ENCODE peak calls at places on chromosomes 6 and 20, in four cellular contexts. V, A, M and C are unnamed samples.
A peak's percentile ranks its signal among the peaks of the same experiment; 100 is the strongest.

GRCh38 chr6:118893095-118893881 is 664 bp upstream of the ASF1A start:
- DNase-seq in V (peak; percentile 30), A (peak; percentile 44), M (no peak), C (peak; percentile 20)

GRCh38 chr6:169724554-169725269 is 412 bp upstream of the PHF10 start:
- DNase-seq in V (peak; percentile 56), A (peak; percentile 71), M (no peak), C (no peak)

GRCh38 chr6:36743032-36743431 is 45.4 kb downstream of the RAB44 start:
- DNase-seq in V (no peak), A (no peak), M (no peak), C (no peak)

GRCh38 chr20:8079976-8080375 is 52.1 kb upstream of the PLCB1 start:
- DNase-seq in V (no peak), A (no peak), M (no peak), C (no peak)

GRCh38 chr6:170470673-170471072 is 82.4 kb downstream of the PSMB1 start:
- DNase-seq in V (no peak), A (no peak), M (no peak), C (no peak)

GRCh38 chr20:10557685-10558084 is 116.1 kb downstream of the JAG1 start:
- DNase-seq in V (no peak), A (no peak), M (no peak), C (no peak)

GRCh38 chr6:159866286-159867247 is 24.2 kb upstream of the MAS1 start:
- DNase-seq in V (no peak), A (no peak), M (no peak), C (no peak)

GRCh38 chr6:13453771-13454251 is 33.6 kb downstream of the GFOD1 start:
- DNase-seq in V (no peak), A (no peak), M (no peak), C (no peak)

GRCh38 chr6:166584813-166585429 is 1.6 kb downstream of the RAMACL start:
- DNase-seq in V (no peak), A (no peak), M (no peak), C (peak; percentile 47)

GRCh38 chr6:166584046-166584679 is 2.3 kb downstream of the RAMACL start:
- DNase-seq in V (no peak), A (no peak), M (no peak), C (peak; percentile 48)

GRCh38 chr6:166582258-166582657 is 4.2 kb downstream of the RAMACL start:
- DNase-seq in V (no peak), A (no peak), M (no peak), C (no peak)

GRCh38 chr6:166581091-166581511 is 5.4 kb downstream of the RAMACL start:
- DNase-seq in V (no peak), A (no peak), M (no peak), C (no peak)

GRCh38 chr6:166583230-166583629 is 3.2 kb downstream of the RAMACL start:
- DNase-seq in V (no peak), A (no peak), M (no peak), C (no peak)
- TF ChIP-seq CTCF in V (no peak), A (no peak), M (no peak), C (no peak)

GRCh38 chr6:127484207-127484858 is 25.1 kb upstream of the KIAA0408 start:
- DNase-seq in V (no peak), A (no peak), M (no peak), C (peak; percentile 23)
- H3K4me3 ChIP-seq in V (no peak overlapping the region), A (peak overlapping the region; percentile 26), M (no peak overlapping the region), C (no peak overlapping the region)

DNA sequence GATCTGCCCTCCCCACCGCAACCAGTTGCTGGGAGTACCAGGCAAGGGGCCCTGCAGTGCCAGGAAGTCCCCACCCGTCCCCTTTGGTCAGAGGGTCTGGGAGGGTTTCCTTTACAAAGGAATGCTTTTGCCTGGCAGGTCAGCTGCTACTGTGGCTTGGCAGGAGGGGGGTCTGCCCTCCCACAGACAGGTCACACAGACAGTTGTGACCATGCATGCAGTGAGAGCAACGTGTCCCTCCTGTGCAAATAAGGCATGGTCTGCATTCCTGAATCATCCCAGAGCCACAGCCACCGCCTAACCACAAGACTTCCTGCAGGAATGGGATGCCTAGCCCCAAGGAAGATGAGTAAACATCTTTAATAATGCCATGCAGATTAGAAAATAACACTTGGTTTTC is 439 bp upstream of the F13A1 start:
- DNase-seq in V (no peak), A (no peak), M (no peak), C (no peak)
- H3K27me3 ChIP-seq in V (no peaks in the 10 kb centered on the region), A (peaks cover 41% of the 10 kb centered on the region), M (no peaks in the 10 kb centered on the region), C (no peaks in the 10 kb centered on the region)

GRCh38 chr6:135853227-135853626 is 1.7 kb downstream of the PDE7B start:
- DNase-seq in V (no peak), A (no peak), M (no peak), C (no peak)
- TF ChIP-seq CTCF in V (no peak), A (peak; percentile 15), M (peak; percentile 25), C (no peak)

GRCh38 chr6:27617700-27618689 is 145.1 kb upstream of the ZNF184 start:
- DNase-seq in V (no peak), A (no peak), M (no peak), C (no peak)

GRCh38 chr6:27619436-27619835 is 146.5 kb upstream of the ZNF184 start:
- DNase-seq in V (no peak), A (no peak), M (no peak), C (no peak)

GRCh38 chr6:27611451-27611850 is 138.5 kb upstream of the ZNF184 start:
- DNase-seq in V (no peak), A (no peak), M (no peak), C (no peak)

GRCh38 chr6:27617046-27617687 is 144.3 kb upstream of the ZNF184 start:
- DNase-seq in V (no peak), A (no peak), M (no peak), C (no peak)

GRCh38 chr6:27616313-27617045 is 143.6 kb upstream of the ZNF184 start:
- DNase-seq in V (no peak), A (no peak), M (no peak), C (no peak)
- H3K4me3 ChIP-seq in V (peak overlapping the region; percentile 39), A (no peak overlapping the region), M (peak overlapping the region; percentile 59), C (peak overlapping the region; percentile 30)

DNA sequence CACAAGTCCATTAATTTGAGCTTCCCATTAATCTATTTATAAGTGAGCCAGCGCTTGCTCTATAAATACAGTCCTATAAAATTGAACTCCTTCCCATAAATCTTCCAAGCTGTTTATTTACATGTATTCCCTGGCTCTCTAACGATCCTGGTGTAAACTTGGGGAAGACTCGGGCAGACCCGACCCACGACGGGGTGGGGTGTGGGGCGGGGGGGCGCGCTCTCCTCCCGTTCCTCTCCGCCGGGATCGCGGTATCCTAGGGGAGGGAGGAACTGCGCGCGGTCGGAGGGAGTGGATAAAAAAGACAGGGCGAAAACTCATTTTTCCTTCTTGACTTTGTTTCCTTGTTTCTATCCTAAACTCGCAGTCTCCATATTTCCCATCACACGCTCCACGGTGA is 31.1 kb downstream of the TFAP2B start:
- DNase-seq in V (no peak), A (no peak), M (no peak), C (no peak)
- H3K27me3 ChIP-seq in V (no peaks in the 10 kb centered on the region), A (peaks cover 75% of the 10 kb centered on the region), M (peaks cover 17% of the 10 kb centered on the region), C (peaks cover 11% of the 10 kb centered on the region)

DNA sequence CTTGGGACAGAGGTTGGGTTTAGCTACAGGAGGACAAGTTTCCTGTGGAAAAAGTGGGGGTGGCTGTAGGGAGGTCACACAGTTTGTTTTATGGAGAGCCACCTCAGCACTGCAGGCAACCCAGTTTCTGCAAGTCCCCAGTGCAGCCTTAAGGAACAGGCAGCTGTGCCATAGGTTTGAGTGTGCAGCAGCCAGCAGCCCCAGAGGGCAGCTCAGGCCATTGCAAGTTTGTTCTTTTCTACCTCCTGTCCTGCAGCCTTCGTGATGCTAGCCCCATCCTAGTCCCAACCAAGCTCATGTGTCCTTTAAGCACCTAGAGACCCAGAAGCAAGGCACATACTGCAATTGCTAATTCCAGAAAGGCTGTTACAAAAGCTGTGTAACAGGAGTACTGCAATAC is 58.8 kb downstream of the ZBTB9 start:
- DNase-seq in V (no peak), A (no peak), M (no peak), C (no peak)
- TF ChIP-seq CTCF in V (no peak), A (no peak), M (no peak), C (no peak)

DNA sequence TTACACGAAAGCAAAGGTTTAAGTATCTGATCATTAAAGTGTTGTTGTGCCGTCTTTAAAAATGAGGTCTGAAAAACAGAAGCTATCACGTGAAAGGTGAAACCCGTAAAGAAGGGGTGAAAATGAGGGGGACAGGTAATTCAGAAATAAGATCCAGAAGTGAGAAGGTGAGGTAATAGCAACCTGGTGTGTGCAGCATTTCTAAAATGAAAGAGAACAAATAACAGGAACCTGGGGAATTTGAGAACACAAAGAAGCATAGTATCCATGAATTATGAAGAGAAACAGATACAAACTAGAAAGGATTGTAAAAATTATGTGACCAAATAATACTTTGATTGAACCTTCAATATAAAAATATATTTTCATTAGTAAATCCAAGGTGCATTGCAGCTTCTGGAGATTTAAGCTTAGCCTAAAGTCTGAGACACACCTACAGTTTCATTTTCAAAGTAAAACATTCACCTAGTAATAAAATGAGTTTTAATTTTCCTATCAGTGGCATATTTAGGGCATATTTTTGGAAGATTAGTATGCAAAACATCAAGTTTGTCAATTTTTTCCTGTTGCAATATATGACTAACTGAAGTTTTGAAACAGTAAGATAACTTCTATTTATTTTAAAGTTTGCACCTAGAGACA is 1.4 kb downstream of the HEY2 start:
- DNase-seq in V (no peak), A (no peak), M (no peak), C (no peak)
- H3K4me3 ChIP-seq in V (peak overlapping the region; percentile 60), A (peak overlapping the region; percentile 89), M (no peak overlapping the region), C (no peak overlapping the region)

DNA sequence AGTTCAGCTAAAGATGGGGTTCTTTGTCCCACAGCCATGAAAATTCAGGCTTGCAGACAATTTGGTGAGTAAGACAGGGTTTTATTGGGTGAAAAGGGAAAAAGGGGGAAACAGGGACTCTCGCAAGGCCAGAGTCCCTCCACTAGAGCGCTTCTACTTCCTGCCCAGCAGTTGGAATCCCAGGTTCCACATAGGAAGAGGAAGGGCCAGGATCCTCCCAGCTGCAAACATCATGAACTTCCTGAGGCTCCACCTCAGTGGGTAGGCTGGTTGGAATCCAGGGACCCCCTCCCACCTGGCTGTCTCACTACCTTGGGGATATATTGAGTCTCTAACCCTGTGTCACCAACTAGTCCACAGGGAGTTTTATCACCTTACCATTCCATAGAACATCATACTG is 39.5 kb upstream of the PRSS16 start:
- DNase-seq in V (no peak), A (no peak), M (no peak), C (no peak)
- H3K27me3 ChIP-seq in V (no peaks in the 10 kb centered on the region), A (peaks cover 48% of the 10 kb centered on the region), M (peaks cover 14% of the 10 kb centered on the region), C (peaks cover 7% of the 10 kb centered on the region)

GRCh38 chr20:48295966-48296421 is 510.7 kb upstream of the SULF2 start:
- DNase-seq in V (no peak), A (no peak), M (peak; percentile 36), C (peak; percentile 41)

GRCh38 chr20:48292806-48293205 is 507.5 kb upstream of the SULF2 start:
- DNase-seq in V (no peak), A (no peak), M (no peak), C (no peak)

GRCh38 chr20:48294942-48295341 is 509.7 kb upstream of the SULF2 start:
- DNase-seq in V (no peak), A (no peak), M (no peak), C (no peak)

GRCh38 chr20:48294196-48294595 is 508.9 kb upstream of the SULF2 start:
- DNase-seq in V (no peak), A (no peak), M (no peak), C (no peak)

GRCh38 chr20:48295445-48295903 is 510.2 kb upstream of the SULF2 start:
- DNase-seq in V (no peak), A (no peak), M (peak; percentile 79), C (peak; percentile 90)
- TF ChIP-seq CTCF in V (no peak), A (no peak), M (peak; percentile 48), C (peak; percentile 50)